ENCODE peak calls at places on chromosome 4, in four cellular contexts. R is stimulated activated CD4-positive, alpha-beta T cell treated with anti-CD3 and anti-CD28 coated beads, Interleukin-2, amount 100 ng/mL, for 4 hours; B is uterus; X is GDM1. J is an unnamed sample.

GRCh38 chr4:1749826-1750225 is 28.5 kb downstream of the TACC3 start:
- DNase-seq in R (no peak), B (no peak), X (no peak), J (no peak)

GRCh38 chr4:17558941-17559708 is 17.9 kb upstream of the LAP3 start:
- DNase-seq in B (no peak), R (no peak), X (no peak), J (no peak)

GRCh38 chr4:1318488-1319213 is 28.4 kb upstream of the UVSSA start:
- DNase-seq in X (no peak), R (no peak), B (no peak), J (peak)

GRCh38 chr4:88846232-88846790 is 148.7 kb upstream of the NAP1L5 start:
- DNase-seq in X (no peak), B (no peak), R (no peak), J (no peak)

GRCh38 chr4:1644906-1645657 is 39.0 kb downstream of the FAM53A start:
- DNase-seq in R (no peak), X (no peak), B (peak), J (no peak)

GRCh38 chr4:1711055-1711905 is 839 bp downstream of the SLBP start:
- DNase-seq in B (peak), R (no peak), X (no peak), J (peak)

GRCh38 chr4:116752027-116752426 is 333.3 kb downstream of the TRAM1L1 start:
- DNase-seq in R (no peak), B (no peak), X (no peak), J (no peak)

GRCh38 chr4:149980941-149981340 is 97.3 kb upstream of the DCLK2 start:
- DNase-seq in X (no peak), R (peak), B (peak), J (no peak)

GRCh38 chr4:117529401-117529800 is 444.0 kb upstream of the TRAM1L1 start:
- DNase-seq in R (no peak), X (no peak), B (no peak), J (no peak)

GRCh38 chr4:20273793-20274192 is 22.1 kb downstream of the SLIT2 start:
- DNase-seq in R (no peak), X (no peak), B (no peak), J (no peak)

GRCh38 chr4:184649971-184650855 is 675 bp downstream of the PRIMPOL start:
- DNase-seq in B (no peak), X (no peak), R (no peak), J (no peak)

GRCh38 chr4:123396294-123397275 is at the start of gene SPRY1:
- DNase-seq in X (peak), B (peak), R (peak), J (peak)

GRCh38 chr4:1232661-1233621 is 16.0 kb downstream of the CTBP1 start:
- DNase-seq in B (no peak), X (no peak), R (no peak), J (no peak)

GRCh38 chr4:1763550-1764080 is 29.5 kb upstream of the FGFR3 start:
- DNase-seq in B (peak), R (no peak), X (no peak), J (no peak)

GRCh38 chr4:14234330-14234729 is 606.8 kb upstream of the BOD1L1 start:
- DNase-seq in X (no peak), B (no peak), R (no peak), J (no peak)

GRCh38 chr4:124144302-124144701 is 568.2 kb downstream of the ANKRD50 start:
- DNase-seq in X (no peak), R (no peak), B (peak), J (no peak)

GRCh38 chr4:40294339-40294738 is 40.8 kb upstream of the CHRNA9 start:
- DNase-seq in R (no peak), B (no peak), X (no peak), J (no peak)

GRCh38 chr4:91058345-91058744 is 931.2 kb downstream of the CCSER1 start:
- DNase-seq in B (no peak), R (no peak), X (no peak), J (no peak)

GRCh38 chr4:76388160-76388908 is 32.6 kb downstream of the CCDC158 start:
- DNase-seq in X (no peak), B (no peak), R (no peak), J (peak)

GRCh38 chr4:156201050-156201449 is 247.4 kb upstream of the CTSO start:
- DNase-seq in R (no peak), B (no peak), X (no peak), J (no peak)

GRCh38 chr4:138406881-138407280 is 164.7 kb upstream of the SLC7A11 start:
- DNase-seq in X (no peak), R (no peak), B (peak), J (no peak)

GRCh38 chr4:129355031-129355430 is 259.1 kb downstream of the C4orf33 start:
- DNase-seq in B (no peak), R (no peak), X (no peak), J (no peak)

GRCh38 chr4:146222313-146222712 is 8.0 kb downstream of the REELD1 start:
- DNase-seq in B (no peak), R (no peak), X (no peak), J (no peak)

GRCh38 chr4:78379991-78380739 is 171.4 kb upstream of the ANXA3 start:
- DNase-seq in B (no peak), R (no peak), X (no peak), J (no peak)

GRCh38 chr4:39814403-39815185 is 116.7 kb downstream of the UBE2K start:
- DNase-seq in B (no peak), R (no peak), X (no peak), J (no peak)

GRCh38 chr4:142549726-142550463 is 296.2 kb downstream of the INPP4B start:
- DNase-seq in R (no peak), B (no peak), X (peak), J (peak)

GRCh38 chr4:82493721-82494425 is 63.5 kb downstream of the ENOPH1 start:
- DNase-seq in R (no peak), B (no peak), X (peak), J (no peak)

GRCh38 chr4:184423003-184423686 is 51.2 kb downstream of the IRF2 start:
- DNase-seq in B (no peak), X (no peak), R (no peak), J (no peak)

GRCh38 chr4:70754470-70754869 is 32.7 kb downstream of the RUFY3 start:
- DNase-seq in X (no peak), R (no peak), B (no peak), J (no peak)

GRCh38 chr4:57064811-57065711 is 45.1 kb downstream of the IGFBP7 start:
- DNase-seq in X (no peak), R (no peak), B (peak), J (no peak)

GRCh38 chr4:156972370-156972980 is 876 bp upstream of the PDGFC start:
- DNase-seq in R (no peak), B (no peak), X (no peak), J (no peak)

GRCh38 chr4:865572-865971 is 39.6 kb upstream of the CPLX1 start:
- DNase-seq in X (no peak), B (no peak), R (no peak), J (no peak)

GRCh38 chr4:80197601-80198444 is 520 bp downstream of the PRDM8 start:
- DNase-seq in R (no peak), X (no peak), B (no peak), J (no peak)

GRCh38 chr4:118351851-118352827 is 664 bp downstream of the PRSS12 start:
- DNase-seq in R (no peak), X (no peak), B (no peak), J (no peak)

GRCh38 chr4:40991908-40992307 is 222.4 kb downstream of the APBB2 start:
- DNase-seq in X (no peak), B (no peak), R (no peak), J (no peak)

GRCh38 chr4:84965558-84966381 is 720 bp downstream of the WDFY3 start:
- DNase-seq in B (peak), X (peak), R (no peak), J (peak)